ENCODE peak calls at places on chromosome 16, in nine cellular contexts. E, Q, T, I, X, S, Y, L and H are unnamed samples.

GRCh38 chr16:85523602-85524364 is 89.3 kb upstream of the GSE1 start:
- DNase-seq in E (peak), T (peak), L (no peak), X (no peak), Y (peak), Q (no peak), I (no peak), S (peak), H (no peak)

GRCh38 chr16:70805380-70805779 is 4.4 kb upstream of the VAC14 start:
- DNase-seq in X (no peak), L (no peak), T (no peak), Q (no peak), S (peak), Y (no peak), I (no peak), E (no peak), H (no peak)

GRCh38 chr16:74201561-74201960 is 95.1 kb upstream of the PSMD7 start:
- DNase-seq in X (no peak), Y (no peak), T (no peak), Q (no peak), S (no peak), E (no peak), I (no peak), L (no peak), H (no peak)

GRCh38 chr16:27175888-27176287 is 27.4 kb upstream of the KDM8 start:
- DNase-seq in E (no peak), Q (no peak), L (no peak), T (no peak), I (no peak), X (no peak), S (peak), Y (no peak), H (no peak)

GRCh38 chr16:73768786-73769203 is 527.8 kb upstream of the PSMD7 start:
- DNase-seq in X (no peak), E (no peak), I (no peak), Q (no peak), Y (no peak), L (no peak), S (no peak), T (peak), H (no peak)

GRCh38 chr16:56212144-56212543 is 20.9 kb downstream of the GNAO1 start:
- DNase-seq in S (no peak), I (no peak), X (no peak), L (no peak), E (no peak), Y (no peak), Q (no peak), T (no peak), H (no peak)

GRCh38 chr16:81493755-81494433 is 49.3 kb downstream of the CMIP start:
- DNase-seq in X (no peak), E (no peak), Q (peak), Y (peak), S (no peak), L (peak), T (no peak), I (no peak), H (no peak)

GRCh38 chr16:63614421-63614820 is 1507.4 kb downstream of the CDH11 start:
- DNase-seq in Y (peak), I (no peak), X (no peak), S (no peak), L (no peak), E (no peak), T (no peak), Q (no peak), H (no peak)

GRCh38 chr16:15556130-15556529 is 86.8 kb downstream of the MARF1 start:
- DNase-seq in T (no peak), Q (no peak), E (no peak), S (no peak), L (no peak), X (no peak), I (no peak), Y (no peak), H (no peak)

GRCh38 chr16:7629571-7629970 is 296.9 kb downstream of the RBFOX1 start:
- DNase-seq in E (no peak), S (no peak), X (no peak), Q (no peak), I (no peak), L (no peak), Y (no peak), T (no peak), H (no peak)

GRCh38 chr16:66604376-66605176 is at the start of gene CMTM3:
- DNase-seq in X (peak), I (peak), S (peak), Y (peak), Q (no peak), L (peak), T (peak), E (peak), H (no peak)

DNA sequence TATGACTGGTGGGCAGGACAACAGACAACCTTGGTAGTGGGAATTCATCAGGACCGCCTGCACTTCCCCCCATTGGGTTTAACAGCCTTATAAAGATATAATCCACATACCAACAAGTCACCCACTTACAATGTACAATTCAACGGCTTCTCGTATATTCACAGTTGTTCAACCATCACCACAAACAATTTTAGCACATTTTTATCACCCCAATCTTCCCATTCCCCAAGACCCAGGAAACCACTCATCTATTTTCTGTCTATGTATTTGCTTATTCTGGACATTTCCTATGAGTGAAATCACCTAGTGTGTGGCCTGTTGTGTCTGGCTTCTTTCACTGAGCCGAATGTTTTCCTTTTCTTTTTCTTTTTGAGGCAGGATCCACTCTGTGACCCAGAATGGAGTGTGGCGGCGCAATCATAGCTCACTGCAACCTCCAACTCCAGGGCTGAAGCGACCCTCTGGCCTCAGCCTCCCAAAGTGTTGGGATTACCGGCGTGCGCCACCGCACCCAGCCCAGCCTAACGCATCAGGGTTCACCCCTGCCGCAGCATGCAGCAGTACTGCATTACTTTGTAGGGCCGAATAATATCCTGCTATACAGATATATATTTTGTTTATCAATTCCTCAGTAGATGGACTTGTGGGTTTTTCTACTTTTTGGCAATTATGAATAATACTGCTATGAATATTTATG is 10.9 kb downstream of the ANKS3 start:
- DNase-seq in E (no peak), Q (no peak), L (no peak), Y (peak), T (no peak), I (no peak), X (no peak), S (no peak), H (peak)
- TF ChIP-seq CTCF in E (no peak), Q (no peak), L (no peak), Y (no peak), T (no peak), I (no peak), X (no peak), S (no peak), H (no peak)

DNA sequence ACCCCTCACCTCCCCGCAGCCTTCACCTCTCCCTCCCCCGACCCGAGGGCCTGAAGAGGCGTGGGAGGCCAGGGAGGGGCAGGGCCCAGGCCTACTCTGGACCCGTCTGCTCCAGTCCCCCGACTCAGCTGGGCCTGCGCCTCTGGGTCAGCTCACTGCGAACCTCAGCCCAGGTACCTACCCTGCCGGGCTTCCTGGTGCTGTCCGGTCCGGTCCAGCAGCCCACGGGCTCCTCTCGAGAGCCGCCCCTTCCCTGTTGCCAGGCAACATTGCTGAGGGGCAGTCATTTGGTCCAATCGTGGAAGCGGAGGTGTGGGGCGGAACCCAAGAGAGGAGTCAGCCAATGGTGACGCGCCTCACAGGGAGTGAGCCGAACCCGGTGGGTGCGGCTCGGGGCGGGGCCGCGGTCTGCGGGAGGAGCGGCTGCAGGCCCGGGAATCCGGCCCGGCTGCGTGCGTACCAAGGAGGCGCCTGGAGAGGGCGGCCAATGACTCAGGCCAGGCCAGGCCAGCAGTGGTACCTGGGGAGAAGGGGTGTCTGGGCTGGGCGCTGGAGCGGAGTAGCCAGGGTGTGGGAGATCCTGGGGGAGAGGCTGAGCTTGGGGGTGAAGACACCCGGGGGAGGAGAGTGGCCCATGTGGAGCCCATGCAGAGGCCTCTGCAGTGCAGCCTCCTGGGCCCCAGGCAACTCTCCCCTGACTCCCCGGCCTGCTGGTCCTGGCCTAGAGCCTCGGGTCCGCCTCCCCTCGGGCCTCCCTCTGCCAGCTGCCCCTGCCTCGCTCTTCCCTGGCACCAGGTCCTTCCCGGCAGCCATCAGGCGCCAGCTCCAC is at the start of gene MEAK7:
- DNase-seq in X (peak), E (peak), L (peak), I (peak), S (peak), T (peak), Y (peak), Q (peak), H (peak)
- TF ChIP-seq CTCF in X (no peak), E (no peak), L (no peak), I (no peak), S (no peak), T (no peak), Y (no peak), Q (no peak), H (no peak)

DNA sequence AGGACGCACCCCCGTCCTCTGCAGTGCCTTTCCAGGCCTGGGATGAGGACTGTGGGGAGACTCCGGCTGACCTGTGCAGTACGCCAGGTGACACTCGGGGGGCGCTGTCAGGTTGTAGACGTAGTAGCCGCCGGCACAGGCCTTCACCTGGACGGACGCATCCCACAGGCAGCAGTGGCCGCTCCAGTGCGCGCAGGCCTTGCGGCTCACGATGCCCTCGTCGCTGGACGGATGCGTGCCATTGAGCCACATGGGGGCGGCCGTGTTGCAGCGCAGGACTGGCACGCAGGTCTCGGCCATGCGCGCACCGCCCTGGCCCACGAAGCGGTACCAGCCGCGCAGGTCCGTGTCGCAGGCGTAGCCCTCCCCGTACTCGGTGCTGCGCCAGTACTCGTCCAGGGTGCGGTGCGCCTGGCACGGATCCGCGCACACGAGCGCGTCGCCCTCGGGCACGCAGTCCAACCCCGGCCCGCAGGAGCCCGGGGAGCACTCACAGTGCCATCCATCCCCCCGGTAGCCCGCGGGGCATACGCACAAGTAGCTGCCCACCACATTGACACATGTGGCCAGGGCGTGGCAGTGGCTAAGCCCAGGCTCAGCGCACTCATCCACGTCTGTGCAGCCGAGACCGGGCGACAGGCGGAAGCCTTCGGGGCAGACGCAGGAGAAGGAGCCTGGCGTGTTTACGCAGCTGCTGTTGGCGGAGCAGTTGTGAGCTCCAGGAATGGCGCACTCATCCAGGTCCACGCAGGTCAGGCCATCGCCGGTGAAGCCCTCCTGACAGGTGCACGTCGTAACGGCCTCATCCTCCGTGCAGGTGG is 3.9 kb downstream of the UMOD start:
- DNase-seq in I (no peak), T (no peak), E (peak), S (peak), Q (no peak), X (no peak), L (no peak), Y (no peak), H (no peak)
- TF ChIP-seq CTCF in I (no peak), T (peak), E (peak), S (peak), Q (no peak), X (no peak), L (no peak), Y (no peak), H (no peak)

GRCh38 chr16:813204-813915 is 12.8 kb upstream of the GNG13 start:
- DNase-seq in T (no peak), Q (no peak), Y (no peak), L (no peak), I (no peak), X (peak), S (peak), E (peak), H (no peak)
- TF ChIP-seq CTCF in T (peak), Q (peak), Y (peak), L (peak), I (peak), X (peak), S (peak), E (peak), H (peak)

GRCh38 chr16:14420721-14421488 is 209.2 kb downstream of the PARN start:
- DNase-seq in Y (no peak), S (no peak), L (no peak), Q (no peak), X (no peak), I (no peak), E (no peak), T (no peak), H (no peak)

GRCh38 chr16:14416184-14416583 is 213.9 kb downstream of the PARN start:
- DNase-seq in I (no peak), S (no peak), L (no peak), Q (no peak), X (no peak), T (no peak), Y (no peak), E (no peak), H (no peak)

GRCh38 chr16:14418795-14419225 is 211.2 kb downstream of the PARN start:
- DNase-seq in S (no peak), E (no peak), Y (no peak), X (no peak), L (no peak), T (peak), I (no peak), Q (no peak), H (no peak)

GRCh38 chr16:14423344-14423743 is 206.7 kb downstream of the PARN start:
- DNase-seq in E (no peak), I (no peak), X (no peak), S (no peak), Y (no peak), L (no peak), Q (no peak), T (no peak), H (no peak)

GRCh38 chr16:14419817-14420216 is 210.2 kb downstream of the PARN start:
- DNase-seq in T (no peak), Y (no peak), X (no peak), E (no peak), S (no peak), I (no peak), L (no peak), Q (no peak), H (no peak)
- TF ChIP-seq CTCF in T (no peak), Y (no peak), X (no peak), E (no peak), S (no peak), I (no peak), L (no peak), Q (no peak), H (no peak)

DNA sequence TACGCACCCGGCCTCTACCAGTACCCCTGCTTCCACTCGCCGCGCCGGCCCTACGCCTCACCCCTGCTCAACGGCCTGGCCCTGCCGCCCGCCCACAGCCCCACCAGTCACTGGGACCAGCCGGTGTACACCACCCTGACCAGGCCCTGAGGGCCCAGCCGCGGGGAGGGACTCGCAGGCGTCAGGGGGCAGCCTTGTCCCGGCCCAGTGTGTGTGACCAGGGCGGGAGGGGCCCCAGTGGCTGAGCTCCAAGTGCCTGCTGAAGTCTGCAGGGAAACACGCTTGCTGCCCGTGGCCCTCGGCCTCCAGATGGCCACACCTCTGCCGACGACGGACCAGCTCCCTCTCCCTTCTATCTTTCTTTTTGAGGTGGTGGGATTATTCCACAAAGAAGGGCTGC is 3.7 kb downstream of the SOX8 start:
- DNase-seq in I (no peak), S (no peak), E (no peak), Q (no peak), L (no peak), X (no peak), Y (no peak), T (no peak), H (no peak)
- TF ChIP-seq CTCF in I (no peak), S (no peak), E (no peak), Q (no peak), L (no peak), X (no peak), Y (no peak), T (no peak), H (no peak)

GRCh38 chr16:88569614-88569984 is 604 bp upstream of the ZC3H18 start:
- DNase-seq in Y (no peak), S (peak), I (no peak), X (no peak), L (peak), E (peak), T (no peak), Q (no peak), H (no peak)

GRCh38 chr16:88568710-88569613 is 1.2 kb upstream of the ZC3H18 start:
- DNase-seq in E (no peak), S (no peak), Y (no peak), T (no peak), I (no peak), X (no peak), Q (no peak), L (no peak), H (no peak)

GRCh38 chr16:88566158-88566557 is 4.0 kb upstream of the ZC3H18 start:
- DNase-seq in T (no peak), Y (peak), Q (no peak), S (peak), L (no peak), I (no peak), E (no peak), X (no peak), H (no peak)

GRCh38 chr16:88570691-88571092 is 489 bp downstream of the ZC3H18 start:
- DNase-seq in E (no peak), S (peak), I (no peak), Q (no peak), Y (no peak), T (no peak), X (peak), L (no peak), H (no peak)

GRCh38 chr16:88569985-88570690 is at the start of gene ZC3H18:
- DNase-seq in T (peak), Y (peak), S (peak), X (peak), Q (no peak), L (peak), E (peak), I (peak), H (no peak)
- TF ChIP-seq CTCF in T (no peak), Y (no peak), S (no peak), X (no peak), Q (no peak), L (no peak), E (no peak), I (no peak), H (no peak)

DNA sequence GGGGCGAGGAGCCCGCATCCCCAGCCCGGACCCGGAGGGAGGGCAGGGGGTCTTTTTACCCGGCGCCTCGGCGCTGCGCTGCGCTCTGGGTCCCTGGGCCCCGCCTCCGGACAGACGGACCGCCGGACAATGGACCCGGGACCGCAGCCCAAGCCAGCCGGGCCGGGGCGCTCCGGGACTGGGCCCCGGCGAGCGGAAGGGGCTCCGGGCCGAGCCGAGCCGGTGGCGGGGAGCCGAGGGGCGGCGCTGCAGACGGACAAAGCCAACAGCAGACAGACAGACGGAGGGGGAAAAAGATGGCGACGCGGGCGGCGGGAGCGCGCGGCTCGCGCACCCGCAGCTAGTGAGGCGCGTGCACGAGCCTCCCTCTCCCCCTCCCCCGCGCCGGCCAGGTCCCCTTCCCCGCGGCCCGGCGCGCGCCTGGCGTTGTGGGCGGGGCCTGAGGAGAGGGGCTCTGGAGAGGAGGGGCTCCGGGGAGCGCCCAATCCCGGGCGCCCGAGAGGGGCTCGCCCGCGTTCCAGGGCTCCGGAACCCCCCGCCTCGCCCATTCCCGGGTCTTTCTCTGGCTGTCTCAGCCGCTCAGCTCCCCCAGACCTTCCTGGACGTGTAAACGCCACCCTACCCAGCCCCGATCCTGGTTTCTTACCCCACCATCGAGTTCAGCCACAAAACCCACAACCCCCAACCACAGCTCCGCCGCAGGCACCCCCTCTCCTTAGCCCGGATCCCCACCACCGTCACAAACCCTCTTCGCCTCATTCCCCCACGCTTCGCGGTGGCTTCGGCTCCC is at the start of gene ZNF821:
- DNase-seq in S (peak), E (peak), Q (no peak), I (peak), X (peak), Y (peak), L (peak), T (peak), H (no peak)
- TF ChIP-seq CTCF in S (peak), E (no peak), Q (peak), I (peak), X (no peak), Y (no peak), L (peak), T (peak), H (peak)